ENCODE peak calls at places on chromosome 6, in seven cellular contexts. A is endothelial cell of umbilical vein, X is glutamatergic neuron, I is B cell, D is AML-193, B is NCI-H2171, H is ELR. L is an unnamed sample.

GRCh38 chr6:71730284-71730683 is 156.1 kb upstream of the RIMS1 start:
- DNase-seq in A (no peak), X (no peak), I (no peak), D (no peak), B (no peak), H (no peak), L (no peak)

GRCh38 chr6:112282217-112282616 is 27.9 kb upstream of the LAMA4 start:
- DNase-seq in A (peak; percentile 72), X (peak; percentile 26), I (no peak), D (no peak), B (peak; percentile 6), H (peak; percentile 83), L (no peak)

GRCh38 chr6:24840187-24840586 is 41.5 kb upstream of the ARMH2 start:
- DNase-seq in A (no peak), X (no peak), I (no peak), D (no peak), B (no peak), H (no peak), L (no peak)

GRCh38 chr6:56891754-56892153 is 63.2 kb upstream of the BEND6 start:
- DNase-seq in A (no peak), X (no peak), I (no peak), D (no peak), B (no peak), H (peak; percentile 51), L (peak; percentile 28)

GRCh38 chr6:19268117-19268516 is 569.1 kb upstream of the ID4 start:
- DNase-seq in A (no peak), X (no peak), I (no peak), D (no peak), B (no peak), H (no peak), L (no peak)

GRCh38 chr6:18386302-18386976 is 711 bp upstream of the RNF144B start:
- DNase-seq in A (peak; percentile 87), X (no peak), I (no peak), D (no peak), B (no peak), H (no peak), L (no peak)

GRCh38 chr6:150256618-150257272 is 112.1 kb upstream of the IYD start:
- DNase-seq in A (no peak), X (no peak), I (no peak), D (no peak), B (no peak), H (peak; percentile 61), L (no peak)

GRCh38 chr6:144259988-144260387 is 25.1 kb upstream of the UTRN start:
- DNase-seq in A (peak; percentile 29), X (no peak), I (no peak), D (no peak), B (no peak), H (peak; percentile 20), L (no peak)

GRCh38 chr6:25005010-25005409 is 69.2 kb upstream of the RIPOR2 start:
- DNase-seq in A (no peak), X (no peak), I (no peak), D (no peak), B (no peak), H (no peak), L (no peak)

GRCh38 chr6:36752187-36752885 is 54.7 kb downstream of the RAB44 start:
- DNase-seq in A (peak; percentile 59), X (no peak), I (no peak), D (no peak), B (no peak), H (peak; percentile 52), L (no peak)

GRCh38 chr6:17081860-17082508 is 19.9 kb upstream of the STMND1 start:
- DNase-seq in A (no peak), X (no peak), I (no peak), D (no peak), B (no peak), H (no peak), L (no peak)

GRCh38 chr6:14692208-14692607 is 553.7 kb upstream of the JARID2 start:
- DNase-seq in A (no peak), X (no peak), I (no peak), D (no peak), B (no peak), H (no peak), L (no peak)

GRCh38 chr6:47780510-47781356 is 1.1 kb upstream of the OPN5 start:
- DNase-seq in A (peak; percentile 86), X (no peak), I (peak; percentile 47), D (peak; percentile 68), B (peak; percentile 27), H (peak; percentile 79), L (peak; percentile 86)

GRCh38 chr6:44228031-44228430 is 4.6 kb downstream of the SLC29A1 start:
- DNase-seq in A (no peak), X (no peak), I (no peak), D (no peak), B (no peak), H (no peak), L (no peak)

GRCh38 chr6:118755941-118756646 is 104.7 kb upstream of the CEP85L start:
- DNase-seq in A (no peak), X (no peak), I (no peak), D (no peak), B (no peak), H (no peak), L (no peak)

GRCh38 chr6:7401103-7401502 is 11.5 kb downstream of the RIOK1 start:
- DNase-seq in A (peak; percentile 12), X (no peak), I (no peak), D (no peak), B (no peak), H (peak; percentile 72), L (no peak)

GRCh38 chr6:90078513-90079289 is 184.4 kb downstream of the GJA10 start:
- DNase-seq in A (no peak), X (no peak), I (no peak), D (no peak), B (no peak), H (no peak), L (peak; percentile 93)

GRCh38 chr6:108947114-108947854 is 99.1 kb downstream of the ARMC2 start:
- DNase-seq in A (no peak), X (no peak), I (no peak), D (peak; percentile 26), B (no peak), H (peak; percentile 60), L (no peak)

GRCh38 chr6:107627928-107628327 is 138.0 kb downstream of the SOBP start:
- DNase-seq in A (no peak), X (no peak), I (no peak), D (no peak), B (no peak), H (no peak), L (no peak)